ENCODE peak calls at places on chromosomes 2 and 18, in four cellular contexts. W is mammary epithelial cell, S is SK-N-SH, U is IMR-90. X is an unnamed sample.

GRCh38 chr2:223262946-223263345 is 211.0 kb downstream of the KCNE4 start:
- DNase-seq in W (peak; percentile 88), S (no peak), U (no peak), X (peak; percentile 97)

GRCh38 chr2:32553829-32554432 is 73.9 kb upstream of the TTC27 start:
- DNase-seq in W (peak; percentile 6), S (peak; percentile 57), U (peak; percentile 61), X (peak; percentile 44)

GRCh38 chr18:11005528-11005927 is 143.8 kb downstream of the PIEZO2 start:
- DNase-seq in W (peak; percentile 5), S (no peak), U (peak; percentile 99), X (peak; percentile 84)

GRCh38 chr2:1521191-1521877 is 108.1 kb downstream of the TPO start:
- DNase-seq in W (no peak), S (no peak), U (no peak), X (no peak)

GRCh38 chr18:63962137-63962536 is 7.7 kb upstream of the SERPINB8 start:
- DNase-seq in W (peak; percentile 62), S (no peak), U (no peak), X (peak; percentile 86)

GRCh38 chr2:146541896-146542295 is 1302.9 kb upstream of the ACVR2A start:
- DNase-seq in W (no peak), S (no peak), U (no peak), X (no peak)

GRCh38 chr18:5414546-5414945 is 119.0 kb upstream of the ZBTB14 start:
- DNase-seq in W (no peak), S (peak; percentile 35), U (no peak), X (no peak)

GRCh38 chr2:57711991-57712390 is 334.6 kb upstream of the VRK2 start:
- DNase-seq in W (no peak), S (no peak), U (no peak), X (no peak)

GRCh38 chr2:216139884-216140283 is 30.7 kb downstream of the XRCC5 start:
- DNase-seq in W (peak; percentile 14), S (peak; percentile 27), U (no peak), X (peak; percentile 41)

GRCh38 chr2:110124038-110124825 is 8.6 kb upstream of the MALL start:
- DNase-seq in W (no peak), S (no peak), U (no peak), X (no peak)

GRCh38 chr18:37567994-37568359 is 2.4 kb upstream of the CELF4 start:
- DNase-seq in W (no peak), S (no peak), U (no peak), X (no peak)

GRCh38 chr2:240636563-240637115 is 11.4 kb downstream of the GPR35 start:
- DNase-seq in W (no peak), S (peak; percentile 15), U (no peak), X (no peak)

GRCh38 chr2:148301362-148301761 is 280.5 kb downstream of the MBD5 start:
- DNase-seq in W (no peak), S (no peak), U (no peak), X (no peak)

GRCh38 chr2:72031346-72032115 is 116.1 kb downstream of the CYP26B1 start:
- DNase-seq in W (no peak), S (peak; percentile 8), U (no peak), X (no peak)

GRCh38 chr2:187842978-187843847 is 289.0 kb upstream of the TFPI start:
- DNase-seq in W (peak; percentile 35), S (peak; percentile 15), U (peak; percentile 78), X (peak; percentile 65)

DNA sequence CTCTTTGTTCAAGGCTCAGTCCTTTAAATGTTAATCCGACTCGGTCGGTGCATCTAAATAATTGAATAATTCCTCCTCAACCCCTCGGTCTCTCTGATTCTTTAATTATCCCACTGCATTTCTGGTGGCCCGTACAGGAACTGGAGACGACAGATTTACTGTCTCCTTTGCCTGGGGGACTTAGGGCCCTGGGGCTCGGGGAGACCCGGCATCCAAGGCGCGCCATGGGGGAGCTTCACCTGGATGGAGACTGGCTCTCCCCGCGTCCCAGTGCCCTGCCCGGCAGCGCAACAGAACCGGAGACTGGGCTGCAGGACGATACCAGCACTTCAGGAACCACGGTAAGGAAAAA is 47.7 kb upstream of the SELENOI start:
- DNase-seq in W (no peak), S (no peak), U (no peak), X (no peak)
- H3K4me3 ChIP-seq in W (peak overlapping the region; percentile 23), S (no peak overlapping the region), U (no peak overlapping the region), X (peak overlapping the region; percentile 11)

DNA sequence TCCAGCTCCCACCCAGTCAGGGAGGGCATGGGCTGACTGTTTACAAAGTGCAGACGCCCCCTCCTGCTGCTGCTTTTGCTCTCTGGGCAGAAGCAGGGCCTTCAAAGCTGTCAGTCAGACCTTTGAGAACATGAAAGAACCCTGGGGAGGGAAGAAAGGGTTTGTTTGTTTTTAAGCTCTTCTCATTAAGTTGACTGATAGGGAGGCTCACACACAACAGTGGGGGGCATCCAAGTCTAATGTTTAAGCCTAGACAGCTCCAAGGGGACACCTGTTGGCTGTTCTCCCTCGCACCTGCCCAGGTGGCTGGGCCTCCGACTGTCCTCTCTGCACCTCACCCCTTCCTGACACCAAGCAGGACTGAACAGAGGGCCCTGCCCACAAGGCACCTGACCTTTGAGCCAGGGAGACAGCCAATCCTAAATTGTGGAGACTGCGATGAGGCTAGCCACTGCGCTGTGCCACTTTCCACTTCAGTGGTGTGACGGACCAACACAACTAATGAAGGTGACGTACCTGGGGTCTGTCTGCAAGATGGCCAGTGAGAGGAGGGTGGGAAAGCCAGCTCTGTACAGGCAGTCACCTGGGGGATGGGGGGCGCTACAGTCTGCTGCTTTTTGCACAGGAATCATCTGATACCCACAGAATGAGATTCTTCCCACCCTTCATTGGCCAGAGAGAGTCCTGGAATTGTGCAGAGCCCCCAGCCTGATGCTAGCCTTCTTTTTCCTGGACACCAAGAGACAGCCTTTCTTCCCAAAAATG is 16.3 kb downstream of the ST6GAL2 start:
- DNase-seq in W (no peak), S (no peak), U (no peak), X (no peak)
- TF ChIP-seq CTCF in W (no peak), S (no peak), U (no peak), X (no peak)

DNA sequence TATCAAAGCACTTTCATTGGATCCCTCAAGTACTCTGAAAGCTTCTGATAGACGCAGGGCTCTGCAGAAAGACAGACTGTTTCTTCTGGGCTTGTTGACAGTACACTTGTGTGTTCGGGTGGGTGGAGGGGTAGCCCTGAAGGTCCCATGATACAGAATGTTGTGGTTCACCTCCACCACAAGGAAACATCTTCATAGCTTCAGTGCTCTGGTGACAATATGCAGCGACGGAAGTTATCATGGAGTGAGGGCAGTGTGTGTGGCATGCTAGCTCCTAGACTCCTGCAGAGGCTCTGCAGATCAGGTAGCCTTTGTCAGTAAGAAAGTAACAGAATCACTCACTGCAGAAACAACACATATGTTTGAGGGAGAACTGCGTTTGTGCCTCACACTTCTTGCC is 90.7 kb downstream of the MEIS1 start:
- DNase-seq in W (no peak), S (no peak), U (no peak), X (no peak)
- H3K4me3 ChIP-seq in W (no peak overlapping the region), S (no peak overlapping the region), U (no peak overlapping the region), X (no peak overlapping the region)

GRCh38 chr2:28557389-28558119 is 61.7 kb downstream of the PLB1 start:
- DNase-seq in W (no peak), S (no peak), U (no peak), X (no peak)

GRCh38 chr2:28563869-28564268 is 68.0 kb downstream of the PLB1 start:
- DNase-seq in W (no peak), S (no peak), U (no peak), X (no peak)

GRCh38 chr2:28556303-28556702 is 60.4 kb downstream of the PLB1 start:
- DNase-seq in W (no peak), S (no peak), U (no peak), X (no peak)

GRCh38 chr2:28558918-28559317 is 63.1 kb downstream of the PLB1 start:
- DNase-seq in W (no peak), S (no peak), U (no peak), X (no peak)

GRCh38 chr2:28558421-28558820 is 62.6 kb downstream of the PLB1 start:
- DNase-seq in W (no peak), S (no peak), U (no peak), X (no peak)
- TF ChIP-seq CTCF in W (no peak), S (no peak), U (no peak), X (no peak)